ENCODE peak calls at places on chromosomes 16 and 17, in ten cellular contexts. G is SK-N-SH, U is tibial nerve, K is astrocyte of the spinal cord, L is right atrium auricular region, O is AG09309, C is GM23338, F is psoas muscle, A is GM12878, D is left lung. Y is an unnamed sample.

GRCh38 chr16:8511464-8511863 is 78.8 kb downstream of the TMEM114 start:
- DNase-seq in C (no peak), U (no peak), A (no peak), G (no peak), K (no peak), O (no peak), F (no peak), L (no peak), D (no peak), Y (no peak)

GRCh38 chr16:86783626-86784266 is 205.4 kb downstream of the FOXL1 start:
- DNase-seq in O (no peak), U (no peak), G (no peak), C (no peak), F (no peak), A (no peak), K (peak), D (no peak), L (no peak), Y (no peak)

GRCh38 chr16:86405319-86405718 is 105.0 kb upstream of the FOXF1 start:
- DNase-seq in O (no peak), F (no peak), U (no peak), A (no peak), K (peak), L (no peak), D (no peak), G (no peak), C (no peak), Y (no peak)

GRCh38 chr16:57600048-57600835 is 28.2 kb upstream of the ADGRG1 start:
- DNase-seq in A (no peak), F (no peak), U (no peak), G (peak), O (no peak), L (no peak), K (peak), D (peak), C (peak), Y (no peak)

GRCh38 chr17:50765454-50766221 is 1.7 kb downstream of the ANKRD40CL start:
- DNase-seq in G (no peak), O (no peak), C (no peak), D (no peak), L (no peak), F (no peak), U (no peak), K (no peak), A (peak), Y (no peak)

GRCh38 chr16:59552164-59552563 is 818.0 kb upstream of the GOT2 start:
- DNase-seq in D (no peak), K (no peak), L (no peak), U (no peak), C (peak), G (no peak), O (no peak), A (no peak), F (no peak), Y (no peak)

GRCh38 chr17:49557204-49558024 is 18.3 kb upstream of the NXPH3 start:
- DNase-seq in U (no peak), A (no peak), K (peak), D (no peak), L (no peak), O (no peak), F (no peak), G (peak), C (peak), Y (no peak)

GRCh38 chr16:87855852-87856715 is 13.2 kb downstream of the SLC7A5 start:
- DNase-seq in G (peak), A (no peak), C (no peak), D (peak), U (no peak), O (no peak), L (peak), F (peak), K (peak), Y (no peak)

GRCh38 chr17:15334266-15334665 is 7.1 kb downstream of the TEKT3 start:
- DNase-seq in O (no peak), U (no peak), G (no peak), F (no peak), D (no peak), C (no peak), A (no peak), L (no peak), K (no peak), Y (no peak)

GRCh38 chr17:77416096-77416713 is 275.4 kb downstream of the SEC14L1 start:
- DNase-seq in C (no peak), G (no peak), O (no peak), A (no peak), D (no peak), F (no peak), L (no peak), K (no peak), U (no peak), Y (no peak)

GRCh38 chr16:143456-143855 is 5.0 kb upstream of the NPRL3 start:
- DNase-seq in K (no peak), C (no peak), L (no peak), F (no peak), A (no peak), O (no peak), U (no peak), D (no peak), G (no peak), Y (no peak)

GRCh38 chr16:2785101-2785991 is 2.0 kb downstream of the PRSS33 start:
- DNase-seq in O (no peak), F (no peak), C (peak), K (no peak), G (peak), D (peak), U (no peak), L (no peak), A (no peak), Y (no peak)

GRCh38 chr16:85444879-85445778 is 168.0 kb upstream of the GSE1 start:
- DNase-seq in K (no peak), L (no peak), G (peak), C (peak), A (no peak), U (no peak), D (no peak), O (no peak), F (no peak), Y (no peak)

GRCh38 chr16:15518412-15519351 is 84.3 kb downstream of the BMERB1 start:
- DNase-seq in C (no peak), F (peak), U (no peak), D (no peak), O (peak), L (peak), G (no peak), K (peak), A (no peak), Y (no peak)

GRCh38 chr16:88914750-88915368 is 48.4 kb upstream of the PABPN1L start:
- DNase-seq in G (no peak), D (no peak), F (peak), O (peak), L (no peak), K (no peak), C (no peak), U (peak), A (no peak), Y (no peak)

GRCh38 chr16:1865902-1866690 is 5.9 kb downstream of the MEIOB start:
- DNase-seq in L (no peak), U (no peak), G (no peak), O (no peak), F (no peak), D (no peak), C (no peak), A (no peak), K (no peak), Y (no peak)

GRCh38 chr16:17529982-17530760 is 59.4 kb upstream of the XYLT1 start:
- DNase-seq in C (no peak), D (no peak), U (no peak), K (no peak), G (no peak), F (no peak), O (no peak), L (no peak), A (peak), Y (no peak)

GRCh38 chr17:46742539-46743270 is 75.8 kb downstream of the WNT3 start:
- DNase-seq in U (no peak), C (no peak), D (no peak), A (no peak), K (peak), L (no peak), G (no peak), O (peak), F (no peak), Y (peak)

GRCh38 chr16:86048882-86049585 is 150.1 kb downstream of the IRF8 start:
- DNase-seq in L (no peak), O (no peak), G (no peak), U (no peak), D (no peak), K (no peak), F (no peak), A (no peak), C (peak), Y (no peak)

GRCh38 chr16:88533381-88533831 is 36.8 kb upstream of the ZC3H18 start:
- DNase-seq in K (peak), C (peak), D (peak), L (no peak), A (no peak), F (peak), G (no peak), U (no peak), O (no peak), Y (peak)

GRCh38 chr16:2966803-2967184 is 2.4 kb upstream of the PAQR4 start:
- DNase-seq in D (peak), A (no peak), G (no peak), U (no peak), O (no peak), K (no peak), L (no peak), F (no peak), C (peak), Y (no peak)

GRCh38 chr17:20938244-20938643 is 104.6 kb downstream of the USP22 start:
- DNase-seq in G (no peak), D (no peak), O (no peak), K (no peak), A (no peak), U (no peak), F (no peak), C (no peak), L (no peak), Y (no peak)

GRCh38 chr17:81871387-81872120 is 417 bp upstream of the ARHGDIA start:
- DNase-seq in K (peak), O (no peak), C (peak), A (peak), G (peak), F (peak), U (peak), D (peak), L (peak), Y (no peak)

GRCh38 chr17:75845058-75845711 is 981 bp upstream of the UNC13D start:
- DNase-seq in K (peak), C (peak), L (peak), D (peak), A (peak), G (peak), U (peak), F (peak), O (no peak), Y (no peak)
- H3K4me3 ChIP-seq in K (no peak), C (no peak), L (no peak), D (peak), A (peak), G (no peak), U (no peak), F (peak), O (no peak), Y (no peak)

GRCh38 chr16:50253511-50253903 is 12.8 kb upstream of the ADCY7 start:
- DNase-seq in A (no peak), L (peak), D (no peak), F (no peak), O (no peak), K (no peak), G (no peak), C (no peak), U (no peak), Y (no peak)

GRCh38 chr16:50252082-50252611 is 14.2 kb upstream of the ADCY7 start:
- DNase-seq in F (no peak), A (no peak), G (no peak), O (no peak), C (no peak), U (no peak), L (peak), D (no peak), K (no peak), Y (no peak)

GRCh38 chr16:50254072-50254471 is 12.3 kb upstream of the ADCY7 start:
- DNase-seq in K (no peak), U (no peak), C (no peak), G (no peak), F (no peak), O (no peak), D (no peak), L (no peak), A (no peak), Y (no peak)

GRCh38 chr16:50251375-50252081 is 14.8 kb upstream of the ADCY7 start:
- DNase-seq in G (no peak), A (no peak), C (no peak), L (peak), U (no peak), K (peak), F (no peak), D (peak), O (peak), Y (peak)

GRCh38 chr16:50252874-50253510 is 13.4 kb upstream of the ADCY7 start:
- DNase-seq in U (no peak), F (no peak), O (no peak), A (no peak), C (no peak), K (no peak), G (no peak), L (peak), D (no peak), Y (no peak)
- H3K4me3 ChIP-seq in U (no peak), F (no peak), O (no peak), A (no peak), C (no peak), K (no peak), G (no peak), L (no peak), D (no peak), Y (no peak)

GRCh38 chr16:67185866-67186134 is 2.0 kb upstream of the MATCAP1 start:
- DNase-seq in F (no peak), C (no peak), A (no peak), G (no peak), K (no peak), L (no peak), O (no peak), D (no peak), U (no peak), Y (no peak)

GRCh38 chr16:67184453-67185002 is 765 bp upstream of the MATCAP1 start:
- DNase-seq in U (no peak), C (no peak), A (no peak), G (peak), K (no peak), L (no peak), D (peak), O (no peak), F (no peak), Y (no peak)

GRCh38 chr16:67183627-67184452 is at the start of gene MATCAP1:
- DNase-seq in G (peak), F (peak), D (peak), A (peak), U (peak), O (peak), L (peak), K (peak), C (peak), Y (peak)

GRCh38 chr16:67186550-67186950 is 2.8 kb upstream of the MATCAP1 start:
- DNase-seq in A (no peak), O (no peak), D (no peak), K (no peak), F (no peak), L (no peak), U (no peak), G (no peak), C (peak), Y (no peak)

GRCh38 chr16:67185003-67185865 is 1.5 kb upstream of the MATCAP1 start:
- DNase-seq in A (no peak), C (peak), L (peak), G (peak), O (peak), K (peak), F (peak), U (peak), D (peak), Y (peak)
- H3K4me3 ChIP-seq in A (no peak), C (peak), L (no peak), G (peak), O (no peak), K (no peak), F (peak), U (peak), D (peak), Y (peak)

GRCh38 chr16:19094542-19095365 is 19.0 kb upstream of the ITPRIPL2 start:
- DNase-seq in K (no peak), C (peak), G (no peak), D (no peak), L (no peak), U (no peak), F (no peak), A (no peak), O (no peak), Y (no peak)

GRCh38 chr16:19090916-19091315 is 22.8 kb upstream of the ITPRIPL2 start:
- DNase-seq in O (no peak), D (no peak), F (no peak), L (no peak), U (no peak), A (no peak), K (no peak), C (no peak), G (no peak), Y (no peak)

GRCh38 chr16:19095699-19096098 is 18.1 kb upstream of the ITPRIPL2 start:
- DNase-seq in C (peak), A (no peak), O (no peak), K (peak), F (no peak), U (no peak), G (no peak), D (no peak), L (no peak), Y (no peak)

GRCh38 chr16:19093631-19094541 is 19.9 kb upstream of the ITPRIPL2 start:
- DNase-seq in L (no peak), C (no peak), O (no peak), U (no peak), A (no peak), G (no peak), D (no peak), F (no peak), K (no peak), Y (no peak)

DNA sequence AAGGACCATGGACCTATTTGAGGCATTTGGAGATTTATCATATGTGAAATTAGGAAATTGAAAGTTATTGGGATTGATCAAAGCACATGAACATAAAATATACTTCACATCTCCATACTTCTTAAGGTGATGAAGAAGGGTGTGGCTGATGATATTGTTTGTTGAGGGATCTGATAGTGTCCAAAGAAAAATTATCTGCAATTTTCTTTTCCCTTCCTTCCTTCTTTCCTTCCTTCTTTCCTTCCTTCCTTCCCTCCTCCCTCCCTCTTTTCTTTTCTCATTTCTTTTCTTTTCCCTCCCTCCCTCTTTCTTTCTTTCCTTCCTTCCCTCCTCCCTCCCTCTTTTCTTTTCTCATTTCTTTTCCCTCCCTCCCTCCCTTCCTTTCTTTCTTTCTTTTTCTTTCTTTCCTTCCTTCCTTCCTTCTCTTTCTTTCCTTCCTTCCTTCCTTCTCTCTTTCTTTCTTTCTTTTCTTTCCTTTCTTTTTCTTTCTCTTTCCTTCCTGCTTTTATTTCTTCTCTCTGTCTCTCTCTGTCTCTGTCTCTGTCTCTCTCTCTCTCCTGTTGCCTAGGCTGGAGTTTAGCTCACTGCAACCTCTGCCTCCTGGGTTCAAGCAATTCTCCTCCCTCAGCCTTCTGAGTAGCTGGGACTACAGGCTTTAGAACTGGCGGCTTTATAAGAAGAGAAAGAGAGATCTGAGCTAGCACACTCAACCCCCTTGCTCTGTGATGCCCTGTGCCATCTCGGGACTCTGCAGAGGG is 20.9 kb upstream of the ITPRIPL2 start:
- DNase-seq in L (no peak), A (no peak), C (no peak), F (no peak), G (no peak), K (no peak), D (no peak), O (no peak), U (no peak), Y (no peak)
- H3K4me3 ChIP-seq in L (no peak), A (no peak), C (no peak), F (no peak), G (no peak), K (no peak), D (no peak), O (no peak), U (no peak), Y (no peak)

GRCh38 chr16:83589576-83589975 is 218.2 kb upstream of the HSBP1 start:
- DNase-seq in F (no peak), K (no peak), L (no peak), O (no peak), A (no peak), U (no peak), D (no peak), C (no peak), G (no peak), Y (no peak)
- H3K4me3 ChIP-seq in F (no peak), K (no peak), L (no peak), O (no peak), A (no peak), U (no peak), D (no peak), C (no peak), G (no peak), Y (no peak)